ENCODE peak calls at places on chromosomes 4 and X, in seven cellular contexts. T, A, L, P, Q, G and U are unnamed samples.

GRCh38 chrX:13955975-13956374 is 73.7 kb downstream of the GEMIN8 start:
- DNase-seq in T (no peak), A (no peak), L (no peak), P (no peak), Q (no peak), G (no peak), U (no peak)

GRCh38 chrX:136708348-136708747 is 60.4 kb downstream of the CD40LG start:
- DNase-seq in T (no peak), A (no peak), L (no peak), P (peak; percentile 11), Q (no peak), G (no peak), U (no peak)

GRCh38 chr4:22238742-22239141 is 277.1 kb downstream of the ADGRA3 start:
- DNase-seq in T (no peak), A (no peak), L (no peak), P (no peak), Q (no peak), G (no peak), U (peak; percentile 48)

GRCh38 chr4:89114100-89114499 is 2.8 kb downstream of the TIGD2 start:
- DNase-seq in T (no peak), A (no peak), L (no peak), P (peak; percentile 36), Q (no peak), G (no peak), U (no peak)

GRCh38 chr4:129641179-129641578 is 545.2 kb downstream of the C4orf33 start:
- DNase-seq in T (peak; percentile 6), A (no peak), L (peak; percentile 60), P (peak; percentile 13), Q (peak; percentile 64), G (no peak), U (peak; percentile 62)

GRCh38 chrX:107574711-107575110 is 53.6 kb upstream of the PRPS1 start:
- DNase-seq in T (no peak), A (no peak), L (no peak), P (no peak), Q (no peak), G (no peak), U (no peak)

GRCh38 chr4:159232465-159233106 is 129.7 kb downstream of the RAPGEF2 start:
- DNase-seq in T (no peak), A (no peak), L (no peak), P (no peak), Q (no peak), G (no peak), U (no peak)

GRCh38 chrX:110171442-110171841 is 146.4 kb downstream of the AMMECR1 start:
- DNase-seq in T (no peak), A (no peak), L (no peak), P (no peak), Q (no peak), G (no peak), U (no peak)

GRCh38 chrX:1387141-1387776 is 4.7 kb downstream of the SLC25A6 start:
- DNase-seq in T (no peak), A (peak; percentile 67), L (no peak), P (no peak), Q (no peak), G (peak; percentile 81), U (no peak)

DNA sequence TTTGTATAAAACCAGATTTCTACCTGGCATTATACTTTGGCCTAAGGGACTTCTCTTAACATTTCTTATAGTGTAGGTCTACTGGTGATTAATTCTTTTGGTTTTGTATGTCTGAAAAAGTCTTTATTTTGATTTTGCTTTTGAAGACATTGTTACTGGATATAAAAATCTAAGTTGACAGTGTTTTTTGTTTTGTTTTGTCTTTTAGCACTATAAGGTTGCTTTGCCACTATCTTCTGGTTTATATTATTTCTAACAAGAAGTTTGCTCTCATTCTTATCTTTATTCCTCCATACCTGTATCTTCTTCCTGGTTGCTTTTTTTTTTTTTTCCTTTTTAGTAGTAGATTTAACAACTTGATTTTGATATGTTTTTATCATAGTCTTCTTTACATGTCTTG is 76.0 kb downstream of the ING2 start:
- DNase-seq in T (no peak), A (no peak), L (no peak), P (no peak), Q (no peak), G (no peak), U (no peak)
- TF ChIP-seq CTCF in T (no peak), A (no peak), L (no peak), P (no peak), Q (no peak), G (no peak), U (no peak)

GRCh38 chr4:107734120-107734519 is 14.1 kb upstream of the PAPSS1 start:
- DNase-seq in T (no peak), A (no peak), L (no peak), P (peak; percentile 16), Q (peak; percentile 39), G (no peak), U (peak; percentile 52)
- TF ChIP-seq CTCF in T (no peak), A (no peak), L (peak; percentile 46), P (no peak), Q (no peak), G (peak; percentile 5), U (peak; percentile 65)

DNA sequence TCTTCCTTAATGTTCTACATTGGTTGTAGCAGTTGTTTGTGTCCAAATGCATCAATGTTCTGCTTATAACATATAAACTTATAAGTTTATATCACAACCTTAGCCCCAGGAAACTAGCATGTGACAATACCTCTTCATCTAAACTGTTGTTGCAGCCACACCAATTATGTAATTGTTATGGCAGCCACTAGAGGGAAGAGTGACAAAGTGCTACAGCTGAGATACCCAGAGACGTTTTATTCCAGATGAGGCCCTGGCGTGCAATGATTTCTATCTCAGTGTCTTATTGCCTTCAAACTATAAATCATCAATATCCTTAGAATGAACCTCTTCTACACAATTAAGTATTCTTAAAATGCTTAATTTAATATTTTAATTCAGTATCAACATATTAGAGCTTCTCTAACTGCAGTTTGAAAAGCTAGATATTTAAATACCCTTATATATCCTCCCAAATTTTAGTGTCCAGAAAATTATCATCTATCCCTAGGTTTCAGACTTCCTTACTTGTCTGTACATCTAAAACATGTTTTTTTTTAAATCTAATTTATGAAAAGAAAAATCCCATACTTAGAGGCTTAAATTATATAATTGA is 171.6 kb downstream of the PCDH10 start:
- DNase-seq in T (no peak), A (no peak), L (peak; percentile 6), P (peak; percentile 21), Q (peak; percentile 38), G (no peak), U (peak; percentile 40)
- TF ChIP-seq CTCF in T (peak; percentile 36), A (peak; percentile 47), L (peak; percentile 79), P (peak; percentile 64), Q (peak; percentile 90), G (peak; percentile 28), U (peak; percentile 81)

GRCh38 chr4:185209031-185209851 is at the start of gene SNX25:
- DNase-seq in T (no peak), A (peak; percentile 95), L (peak; percentile 69), P (peak; percentile 90), Q (peak; percentile 84), G (peak; percentile 96), U (peak; percentile 89)
- TF ChIP-seq CTCF in T (no peak), A (peak; percentile 12), L (peak; percentile 16), P (peak; percentile 49), Q (no peak), G (peak; percentile 11), U (peak; percentile 26)

DNA sequence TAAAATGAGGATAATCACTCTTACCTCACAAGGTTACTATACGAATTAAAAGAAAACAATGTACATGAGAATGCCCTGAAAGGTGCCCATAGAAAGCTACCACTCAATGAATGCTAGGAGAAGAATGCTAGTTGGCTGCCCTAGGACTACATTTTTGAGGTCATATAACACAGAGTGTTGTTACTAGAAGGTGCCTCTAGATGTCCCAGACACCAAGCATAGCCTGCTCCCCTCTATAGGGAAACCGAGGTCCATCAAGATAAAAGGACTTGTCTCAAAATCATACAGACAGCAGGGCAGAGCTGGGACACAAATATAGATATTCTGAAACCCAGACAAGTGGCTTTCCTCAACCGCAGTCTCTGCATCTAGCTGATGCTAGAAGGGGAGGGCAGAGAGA is 147.0 kb upstream of the ARHGEF9 start:
- DNase-seq in T (no peak), A (no peak), L (no peak), P (no peak), Q (no peak), G (no peak), U (no peak)
- TF ChIP-seq CTCF in T (no peak), A (no peak), L (no peak), P (no peak), Q (no peak), G (no peak), U (no peak)

GRCh38 chrX:43961699-43962098 is 11.5 kb downstream of the NDP start:
- DNase-seq in T (no peak), A (no peak), L (no peak), P (no peak), Q (no peak), G (no peak), U (no peak)
- TF ChIP-seq CTCF in T (no peak), A (no peak), L (peak; percentile 54), P (no peak), Q (peak; percentile 29), G (no peak), U (peak; percentile 66)

DNA sequence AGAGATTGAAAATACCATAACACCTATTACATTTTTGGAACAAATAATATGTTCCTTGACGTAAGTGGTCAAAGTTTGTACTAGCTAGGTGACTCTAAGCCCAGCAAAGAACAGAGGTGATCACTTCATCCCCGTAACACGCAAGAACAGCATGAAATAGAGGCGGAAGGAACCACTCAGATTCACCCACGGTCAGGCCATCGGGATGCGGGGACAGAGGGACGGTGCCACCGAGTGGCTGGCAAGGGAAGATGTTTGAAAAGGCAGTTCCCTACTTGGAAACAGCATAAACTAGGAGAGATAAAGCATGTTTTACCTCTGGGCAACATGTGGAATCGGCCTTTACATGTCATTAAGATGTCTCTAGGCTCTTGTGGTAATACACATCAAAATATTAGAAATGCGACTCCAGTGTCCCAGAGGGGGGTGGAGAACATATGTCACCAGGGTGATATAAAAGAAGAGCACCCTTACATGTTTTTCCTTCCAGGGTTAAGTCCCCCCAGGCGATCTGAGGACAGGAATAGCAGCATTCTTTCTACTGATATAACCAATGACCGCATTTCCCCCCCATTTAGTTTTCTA is 84.0 kb downstream of the PHKA2 start:
- DNase-seq in T (no peak), A (no peak), L (no peak), P (peak; percentile 34), Q (peak; percentile 28), G (no peak), U (peak; percentile 50)
- TF ChIP-seq CTCF in T (no peak), A (peak; percentile 22), L (peak; percentile 51), P (peak; percentile 43), Q (no peak), G (no peak), U (peak; percentile 59)